ENCODE peak calls at places on chromosomes 16 and 17, in five cellular contexts. One of them, this sample, is unnamed.

GRCh38 chr16:88523381-88524159 is 46.6 kb upstream of the ZC3H18 start:
- DNase-seq in central memory CD4-positive, alpha-beta T cell: no peak
- DNase-seq in activated gamma-delta T cell treated with Interleukin-2 at 50 U/mL for 16 hours: no peak
- DNase-seq in AG10803: no peak
- DNase-seq in stimulated activated CD8-positive, alpha-beta memory T cell treated with anti-CD3 and anti-CD28 coated beads, Interleukin-7, amount 100 ng/mL, for 24 hours: no peak
- DNase-seq in this sample: no peak

GRCh38 chr17:36583787-36584186 is 7.9 kb upstream of the DHRS11 start:
- DNase-seq in AG10803: no peak
- DNase-seq in stimulated activated CD8-positive, alpha-beta memory T cell treated with anti-CD3 and anti-CD28 coated beads, Interleukin-7, amount 100 ng/mL, for 24 hours: no peak
- DNase-seq in activated gamma-delta T cell treated with Interleukin-2 at 50 U/mL for 16 hours: no peak
- DNase-seq in central memory CD4-positive, alpha-beta T cell: no peak
- DNase-seq in this sample: no peak

GRCh38 chr16:48517493-48517892 is 92.5 kb downstream of the N4BP1 start:
- DNase-seq in stimulated activated CD8-positive, alpha-beta memory T cell treated with anti-CD3 and anti-CD28 coated beads, Interleukin-7, amount 100 ng/mL, for 24 hours: no peak
- DNase-seq in central memory CD4-positive, alpha-beta T cell: no peak
- DNase-seq in AG10803: no peak
- DNase-seq in activated gamma-delta T cell treated with Interleukin-2 at 50 U/mL for 16 hours: no peak
- DNase-seq in this sample: no peak

GRCh38 chr16:52827456-52827855 is 225.2 kb downstream of the CHD9NB start:
- DNase-seq in AG10803: no peak
- DNase-seq in activated gamma-delta T cell treated with Interleukin-2 at 50 U/mL for 16 hours: no peak
- DNase-seq in central memory CD4-positive, alpha-beta T cell: no peak
- DNase-seq in stimulated activated CD8-positive, alpha-beta memory T cell treated with anti-CD3 and anti-CD28 coated beads, Interleukin-7, amount 100 ng/mL, for 24 hours: no peak
- DNase-seq in this sample: no peak

GRCh38 chr16:4663756-4664465 is 29.5 kb upstream of the NUDT16L1 start:
- DNase-seq in central memory CD4-positive, alpha-beta T cell: no peak
- DNase-seq in AG10803: no peak
- DNase-seq in activated gamma-delta T cell treated with Interleukin-2 at 50 U/mL for 16 hours: no peak
- DNase-seq in stimulated activated CD8-positive, alpha-beta memory T cell treated with anti-CD3 and anti-CD28 coated beads, Interleukin-7, amount 100 ng/mL, for 24 hours: no peak
- DNase-seq in this sample: no peak

GRCh38 chr16:4265676-4266075 is 7.1 kb downstream of the TFAP4 start:
- DNase-seq in activated gamma-delta T cell treated with Interleukin-2 at 50 U/mL for 16 hours: no peak
- DNase-seq in AG10803: no peak
- DNase-seq in central memory CD4-positive, alpha-beta T cell: no peak
- DNase-seq in stimulated activated CD8-positive, alpha-beta memory T cell treated with anti-CD3 and anti-CD28 coated beads, Interleukin-7, amount 100 ng/mL, for 24 hours: no peak
- DNase-seq in this sample: no peak

GRCh38 chr17:76683921-76684745 is 26.6 kb downstream of the MXRA7 start:
- DNase-seq in AG10803: no peak
- DNase-seq in central memory CD4-positive, alpha-beta T cell: no peak
- DNase-seq in activated gamma-delta T cell treated with Interleukin-2 at 50 U/mL for 16 hours: no peak
- DNase-seq in stimulated activated CD8-positive, alpha-beta memory T cell treated with anti-CD3 and anti-CD28 coated beads, Interleukin-7, amount 100 ng/mL, for 24 hours: no peak
- DNase-seq in this sample: no peak

GRCh38 chr16:67241008-67241900 is 6.0 kb downstream of the FHOD1 start:
- DNase-seq in stimulated activated CD8-positive, alpha-beta memory T cell treated with anti-CD3 and anti-CD28 coated beads, Interleukin-7, amount 100 ng/mL, for 24 hours: no peak
- DNase-seq in central memory CD4-positive, alpha-beta T cell: no peak
- DNase-seq in AG10803: peak
- DNase-seq in activated gamma-delta T cell treated with Interleukin-2 at 50 U/mL for 16 hours: no peak
- DNase-seq in this sample: no peak

GRCh38 chr16:68406458-68407041 is 41.8 kb downstream of the SMPD3 start:
- DNase-seq in AG10803: peak
- DNase-seq in central memory CD4-positive, alpha-beta T cell: no peak
- DNase-seq in stimulated activated CD8-positive, alpha-beta memory T cell treated with anti-CD3 and anti-CD28 coated beads, Interleukin-7, amount 100 ng/mL, for 24 hours: no peak
- DNase-seq in activated gamma-delta T cell treated with Interleukin-2 at 50 U/mL for 16 hours: no peak
- DNase-seq in this sample: no peak